ENCODE peak calls at places on chromosomes 6 and 20, in nine cellular contexts. D is heart right ventricle, U is RWPE1, Q is cardiac muscle cell, Z is glutamatergic neuron, Y is neural crest cell, X is foreskin fibroblast, M is gastrocnemius medialis, O is natural killer cell. B is an unnamed sample.
A peak's percentile ranks its signal among the peaks of the same experiment; 100 is the strongest.

GRCh38 chr6:106908386-106908840 is 66.1 kb downstream of the CD24 start:
- DNase-seq in D (no peak), U (peak; percentile 60), Q (no peak), Z (no peak), Y (no peak), X (no peak), M (no peak), O (no peak), B (no peak)

GRCh38 chr20:49450281-49450707 is 32.2 kb downstream of the KCNB1 start:
- DNase-seq in D (no peak), U (no peak), Q (no peak), Z (no peak), Y (peak; percentile 11), X (no peak), M (no peak), O (no peak), B (no peak)

GRCh38 chr6:80022803-80023202 is 18.4 kb downstream of the TTK start:
- DNase-seq in D (no peak), U (no peak), Q (no peak), Z (no peak), Y (no peak), X (peak; percentile 34), M (no peak), O (no peak), B (no peak)

GRCh38 chr6:122704086-122704485 is 75.4 kb upstream of the FABP7 start:
- DNase-seq in D (no peak), U (no peak), Q (no peak), Z (no peak), Y (no peak), X (no peak), M (no peak), O (no peak), B (no peak)

GRCh38 chr20:59351148-59352040 is 51.0 kb downstream of the EDN3 start:
- DNase-seq in D (no peak), U (peak; percentile 51), Q (no peak), Z (no peak), Y (no peak), X (peak; percentile 4), M (no peak), O (no peak), B (no peak)

GRCh38 chr6:140806431-140806830 is 1326.3 kb upstream of the GJE1 start:
- DNase-seq in D (no peak), U (peak; percentile 22), Q (no peak), Z (no peak), Y (no peak), X (peak; percentile 4), M (no peak), O (no peak), B (no peak)

GRCh38 chr6:145813285-145814034 is 1.1 kb downstream of the FBXO30 start:
- DNase-seq in D (no peak), U (peak; percentile 29), Q (peak; percentile 31), Z (no peak), Y (no peak), X (peak; percentile 54), M (no peak), O (no peak), B (no peak)

GRCh38 chr20:48690888-48691287 is 136.9 kb downstream of the PREX1 start:
- DNase-seq in D (no peak), U (no peak), Q (no peak), Z (no peak), Y (no peak), X (no peak), M (no peak), O (no peak), B (no peak)

GRCh38 chr6:79431469-79431868 is 105.8 kb downstream of the LCA5 start:
- DNase-seq in D (no peak), U (no peak), Q (peak; percentile 13), Z (no peak), Y (no peak), X (no peak), M (no peak), O (no peak), B (no peak)

GRCh38 chr6:79377830-79378460 is 143.5 kb upstream of the HMGN3 start:
- DNase-seq in D (no peak), U (no peak), Q (no peak), Z (no peak), Y (no peak), X (peak; percentile 73), M (no peak), O (no peak), B (no peak)

GRCh38 chr6:152701081-152701862 is 3.6 kb downstream of the MYCT1 start:
- DNase-seq in D (no peak), U (no peak), Q (peak; percentile 1), Z (no peak), Y (no peak), X (no peak), M (no peak), O (no peak), B (no peak)

GRCh38 chr20:40749985-40750506 is 61.0 kb upstream of the MAFB start:
- DNase-seq in D (no peak), U (no peak), Q (no peak), Z (no peak), Y (no peak), X (peak; percentile 39), M (peak; percentile 35), O (no peak), B (no peak)

GRCh38 chr6:84588697-84589080 is 175.7 kb downstream of the TBX18 start:
- DNase-seq in D (no peak), U (no peak), Q (no peak), Z (no peak), Y (no peak), X (no peak), M (no peak), O (no peak), B (no peak)

GRCh38 chr6:1381397-1382330 is 7.7 kb upstream of the FOXF2 start:
- DNase-seq in D (peak; percentile 55), U (peak; percentile 48), Q (peak; percentile 78), Z (peak; percentile 87), Y (peak; percentile 82), X (no peak), M (no peak), O (peak; percentile 35), B (peak; percentile 35)
- TF ChIP-seq CTCF in D (peak; percentile 93), U (peak; percentile 90), Q (peak; percentile 66), Z (peak; percentile 99), Y (peak; percentile 91), X (peak; percentile 55), M (peak; percentile 86), O (peak; percentile 55), B (peak; percentile 47)

DNA sequence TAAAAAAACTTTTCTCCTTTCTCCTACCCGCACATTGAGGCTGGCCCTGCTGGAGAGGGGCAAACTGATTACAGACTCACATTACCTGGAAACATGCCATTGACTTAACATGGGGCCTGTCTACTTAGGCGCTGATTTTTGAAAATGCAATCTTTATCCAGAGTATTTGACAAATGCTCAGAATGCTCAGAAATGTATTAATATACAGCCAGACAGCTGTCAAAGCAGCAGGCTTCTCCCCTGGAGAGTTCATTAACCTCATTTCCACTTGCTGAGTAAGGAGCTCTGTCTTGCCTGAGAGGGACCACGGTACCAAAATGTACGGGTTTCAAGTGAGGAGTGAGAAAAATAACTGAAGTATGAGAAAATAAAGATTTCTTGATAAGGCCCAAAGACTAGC is 95.7 kb downstream of the PAX1 start:
- DNase-seq in D (no peak), U (no peak), Q (no peak), Z (no peak), Y (no peak), X (no peak), M (no peak), O (no peak), B (no peak)
- TF ChIP-seq CTCF in D (no peak), U (no peak), Q (no peak), Z (no peak), Y (no peak), X (no peak), M (no peak), O (no peak), B (no peak)

GRCh38 chr6:156756630-156757610 is 20.3 kb upstream of the ARID1B start:
- DNase-seq in D (no peak), U (no peak), Q (no peak), Z (no peak), Y (no peak), X (no peak), M (no peak), O (no peak), B (no peak)

GRCh38 chr6:156748504-156748903 is 28.7 kb upstream of the ARID1B start:
- DNase-seq in D (no peak), U (no peak), Q (no peak), Z (no peak), Y (no peak), X (no peak), M (no peak), O (no peak), B (no peak)

GRCh38 chr6:156757849-156758248 is 19.3 kb upstream of the ARID1B start:
- DNase-seq in D (no peak), U (no peak), Q (no peak), Z (no peak), Y (no peak), X (no peak), M (no peak), O (no peak), B (no peak)

GRCh38 chr6:156747715-156748114 is 29.5 kb upstream of the ARID1B start:
- DNase-seq in D (no peak), U (no peak), Q (no peak), Z (no peak), Y (no peak), X (no peak), M (no peak), O (no peak), B (no peak)

DNA sequence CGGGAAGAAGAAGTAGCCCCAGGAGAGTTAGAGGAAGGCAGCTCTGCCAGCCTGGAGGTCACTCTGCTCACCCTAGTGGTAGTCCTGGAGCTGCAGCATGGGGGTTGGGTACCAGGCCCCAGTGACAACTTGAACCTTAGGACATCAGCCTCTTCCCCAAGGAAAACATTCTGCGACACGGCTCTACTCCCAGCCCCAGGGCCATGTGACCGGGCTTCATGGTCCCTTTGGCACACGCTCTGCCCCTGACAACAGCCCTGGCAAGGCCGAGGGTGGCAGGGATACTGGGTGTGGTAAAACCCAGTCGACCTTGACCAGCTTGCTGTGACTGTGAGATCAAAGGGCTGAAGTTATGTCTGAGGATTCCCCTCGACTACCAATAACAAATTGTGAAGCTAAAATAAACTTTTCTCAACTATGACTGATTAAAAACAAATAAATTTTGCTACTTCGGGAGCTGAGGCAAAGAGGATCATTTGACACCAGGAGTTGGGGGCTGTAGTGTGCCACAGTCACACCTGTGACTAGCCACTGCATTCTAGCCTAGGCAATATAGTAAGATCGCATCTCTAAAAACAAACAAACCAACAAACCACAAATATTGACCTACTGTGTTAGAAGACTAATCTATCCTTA is 24.4 kb upstream of the ARID1B start:
- DNase-seq in D (peak; percentile 20), U (no peak), Q (no peak), Z (no peak), Y (no peak), X (no peak), M (peak; percentile 21), O (no peak), B (no peak)
- TF ChIP-seq CTCF in D (peak; percentile 32), U (no peak), Q (peak; percentile 19), Z (no peak), Y (no peak), X (peak; percentile 9), M (no peak), O (no peak), B (no peak)

DNA sequence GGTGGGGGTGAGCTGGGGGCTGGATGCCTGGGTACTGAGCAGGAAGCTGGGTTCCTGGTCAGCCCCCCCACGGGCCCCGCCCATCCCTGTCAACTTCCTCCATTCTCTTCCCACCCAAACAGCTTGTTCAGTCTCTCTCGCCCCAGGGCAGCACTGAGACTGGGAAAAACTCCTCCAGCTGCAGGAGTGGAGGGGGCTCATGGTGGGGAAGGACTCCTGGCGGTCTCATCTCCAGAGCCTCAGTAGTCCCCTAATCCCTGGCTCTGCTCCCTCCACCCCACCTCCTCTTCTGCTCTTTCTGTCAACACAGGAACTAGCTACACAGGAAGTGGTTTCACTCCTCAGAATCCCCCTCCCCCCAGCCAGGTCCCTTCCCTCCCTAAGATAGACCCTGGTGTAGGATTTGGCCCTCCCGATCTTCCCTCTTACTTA is at the start of gene GPSM3:
- DNase-seq in D (peak; percentile 65), U (no peak), Q (no peak), Z (no peak), Y (no peak), X (no peak), M (no peak), O (peak; percentile 50), B (peak; percentile 67)
- TF ChIP-seq CTCF in D (no peak), U (no peak), Q (no peak), Z (no peak), Y (no peak), X (no peak), M (no peak), O (no peak), B (no peak)

B was measured in CD4-positive, alpha-beta T cell.